ENCODE peak calls at places on chromosomes 6 and 20, in four cellular contexts. One of them, this sample, is unnamed.

GRCh38 chr20:57878803-57879424 is 169.1 kb upstream of the PMEPA1 start:
- DNase-seq in mammary epithelial cell: no peak
- DNase-seq in GM23338: no peak
- DNase-seq in colonic mucosa: no peak
- DNase-seq in this sample: no peak

GRCh38 chr6:107731422-107732319 is 92.4 kb downstream of the SCML4 start:
- DNase-seq in mammary epithelial cell: no peak
- DNase-seq in GM23338: no peak
- DNase-seq in colonic mucosa: peak; percentile 62
- DNase-seq in this sample: no peak

GRCh38 chr6:31356946-31357466 is at the start of gene HLA-B:
- DNase-seq in mammary epithelial cell: peak; percentile 90
- DNase-seq in GM23338: peak; percentile 79
- DNase-seq in colonic mucosa: peak; percentile 70
- DNase-seq in this sample: peak; percentile 25

GRCh38 chr6:166542580-166542912 is 43.9 kb downstream of the RAMACL start:
- DNase-seq in mammary epithelial cell: no peak
- DNase-seq in GM23338: peak; percentile 84
- DNase-seq in colonic mucosa: peak; percentile 32
- DNase-seq in this sample: no peak

GRCh38 chr20:50256577-50256976 is 65.9 kb downstream of the CEBPB start:
- DNase-seq in mammary epithelial cell: no peak
- DNase-seq in GM23338: no peak
- DNase-seq in colonic mucosa: no peak
- DNase-seq in this sample: no peak

GRCh38 chr6:123564363-123564762 is 72.4 kb downstream of the TRDN start:
- DNase-seq in mammary epithelial cell: no peak
- DNase-seq in GM23338: no peak
- DNase-seq in colonic mucosa: no peak
- DNase-seq in this sample: no peak

GRCh38 chr20:41534842-41535241 is 83.3 kb downstream of the CHD6 start:
- DNase-seq in mammary epithelial cell: peak; percentile 11
- DNase-seq in GM23338: no peak
- DNase-seq in colonic mucosa: no peak
- DNase-seq in this sample: no peak

GRCh38 chr6:140415266-140415665 is 1040.8 kb upstream of the CITED2 start:
- DNase-seq in mammary epithelial cell: no peak
- DNase-seq in GM23338: peak; percentile 46
- DNase-seq in colonic mucosa: no peak
- DNase-seq in this sample: no peak

GRCh38 chr6:119109654-119110325 is 31.3 kb upstream of the FAM184A start:
- DNase-seq in mammary epithelial cell: no peak
- DNase-seq in GM23338: no peak
- DNase-seq in colonic mucosa: no peak
- DNase-seq in this sample: no peak

GRCh38 chr6:17271628-17272027 is 9.5 kb upstream of the RBM24 start:
- DNase-seq in mammary epithelial cell: no peak
- DNase-seq in GM23338: no peak
- DNase-seq in colonic mucosa: peak; percentile 56
- DNase-seq in this sample: no peak

GRCh38 chr6:128432394-128432793 is 88.0 kb downstream of the PTPRK start:
- DNase-seq in mammary epithelial cell: peak; percentile 47
- DNase-seq in GM23338: no peak
- DNase-seq in colonic mucosa: no peak
- DNase-seq in this sample: no peak

GRCh38 chr6:81214414-81215091 is 537.9 kb downstream of the TENT5A start:
- DNase-seq in mammary epithelial cell: no peak
- DNase-seq in GM23338: no peak
- DNase-seq in colonic mucosa: no peak
- DNase-seq in this sample: no peak

GRCh38 chr6:52000064-52000463 is 87.3 kb downstream of the PKHD1 start:
- DNase-seq in mammary epithelial cell: no peak
- DNase-seq in GM23338: no peak
- DNase-seq in colonic mucosa: no peak
- DNase-seq in this sample: peak; percentile 28

GRCh38 chr6:140566706-140567330 is 1192.4 kb upstream of the CITED2 start:
- DNase-seq in mammary epithelial cell: peak; percentile 55
- DNase-seq in GM23338: no peak
- DNase-seq in colonic mucosa: no peak
- DNase-seq in this sample: peak; percentile 9

GRCh38 chr20:62136283-62137091 is 6.7 kb downstream of the PSMA7 start:
- DNase-seq in mammary epithelial cell: peak; percentile 43
- DNase-seq in GM23338: peak; percentile 85
- DNase-seq in colonic mucosa: peak; percentile 70
- DNase-seq in this sample: no peak

GRCh38 chr6:1322725-1323219 is 10.9 kb downstream of the FOXQ1 start:
- DNase-seq in mammary epithelial cell: no peak
- DNase-seq in GM23338: no peak
- DNase-seq in colonic mucosa: no peak
- DNase-seq in this sample: no peak

GRCh38 chr6:93424303-93425064 is 5.1 kb upstream of the EPHA7 start:
- DNase-seq in mammary epithelial cell: no peak
- DNase-seq in GM23338: peak; percentile 68
- DNase-seq in colonic mucosa: no peak
- DNase-seq in this sample: no peak

GRCh38 chr6:161369339-161369738 is 95.5 kb upstream of the AGPAT4 start:
- DNase-seq in mammary epithelial cell: peak; percentile 95
- DNase-seq in GM23338: peak; percentile 24
- DNase-seq in colonic mucosa: no peak
- DNase-seq in this sample: peak; percentile 88

GRCh38 chr6:118893095-118893881 is 664 bp upstream of the ASF1A start:
- DNase-seq in mammary epithelial cell: peak; percentile 62
- DNase-seq in GM23338: peak; percentile 74
- DNase-seq in colonic mucosa: peak; percentile 45
- DNase-seq in this sample: no peak

GRCh38 chr20:20904171-20904831 is 191.9 kb upstream of the RALGAPA2 start:
- DNase-seq in mammary epithelial cell: no peak
- DNase-seq in GM23338: no peak
- DNase-seq in colonic mucosa: no peak
- DNase-seq in this sample: no peak

GRCh38 chr6:90374201-90374600 is 77.6 kb upstream of the BACH2 start:
- DNase-seq in mammary epithelial cell: no peak
- DNase-seq in GM23338: no peak
- DNase-seq in colonic mucosa: no peak
- DNase-seq in this sample: no peak

GRCh38 chr6:166763606-166764472 is 136.8 kb upstream of the RPS6KA2 start:
- DNase-seq in mammary epithelial cell: no peak
- DNase-seq in GM23338: no peak
- DNase-seq in colonic mucosa: no peak
- DNase-seq in this sample: no peak

GRCh38 chr20:19653328-19653727 is 104.7 kb upstream of the RIN2 start:
- DNase-seq in mammary epithelial cell: no peak
- DNase-seq in GM23338: no peak
- DNase-seq in colonic mucosa: no peak
- DNase-seq in this sample: no peak

GRCh38 chr6:162706236-162706635 is 21.3 kb downstream of the PRKN start:
- DNase-seq in mammary epithelial cell: no peak
- DNase-seq in GM23338: no peak
- DNase-seq in colonic mucosa: peak; percentile 30
- DNase-seq in this sample: no peak

GRCh38 chr6:84150680-84151079 is 76.8 kb downstream of the CEP162 start:
- DNase-seq in mammary epithelial cell: peak; percentile 72
- DNase-seq in GM23338: no peak
- DNase-seq in colonic mucosa: no peak
- DNase-seq in this sample: peak; percentile 1

GRCh38 chr6:79544299-79544927 is 7.2 kb upstream of the LCA5 start:
- DNase-seq in mammary epithelial cell: peak; percentile 54
- DNase-seq in GM23338: peak; percentile 13
- DNase-seq in colonic mucosa: no peak
- DNase-seq in this sample: peak; percentile 54

GRCh38 chr20:14142964-14143627 is 147.8 kb downstream of the MACROD2 start:
- DNase-seq in mammary epithelial cell: peak; percentile 42
- DNase-seq in GM23338: no peak
- DNase-seq in colonic mucosa: no peak
- DNase-seq in this sample: peak; percentile 28

GRCh38 chr6:3419624-3420272 is 37.1 kb downstream of the SLC22A23 start:
- DNase-seq in mammary epithelial cell: peak; percentile 79
- DNase-seq in GM23338: no peak
- DNase-seq in colonic mucosa: no peak
- DNase-seq in this sample: no peak

GRCh38 chr6:46677314-46677654 is 10.4 kb upstream of the TDRD6 start:
- DNase-seq in mammary epithelial cell: no peak
- DNase-seq in GM23338: peak; percentile 65
- DNase-seq in colonic mucosa: no peak
- DNase-seq in this sample: no peak

GRCh38 chr20:4894981-4895381 is 106.3 kb downstream of the SLC23A2 start:
- DNase-seq in mammary epithelial cell: no peak
- DNase-seq in GM23338: no peak
- DNase-seq in colonic mucosa: no peak
- DNase-seq in this sample: no peak

GRCh38 chr6:122399055-122399347 is 451 bp upstream of the HSF2 start:
- DNase-seq in mammary epithelial cell: no peak
- DNase-seq in GM23338: no peak
- DNase-seq in colonic mucosa: no peak
- DNase-seq in this sample: no peak

GRCh38 chr6:122401104-122401503 is 1.7 kb downstream of the HSF2 start:
- DNase-seq in mammary epithelial cell: no peak
- DNase-seq in GM23338: no peak
- DNase-seq in colonic mucosa: no peak
- DNase-seq in this sample: no peak

GRCh38 chr6:122400121-122400450 is 634 bp downstream of the HSF2 start:
- DNase-seq in mammary epithelial cell: no peak
- DNase-seq in GM23338: peak; percentile 40
- DNase-seq in colonic mucosa: no peak
- DNase-seq in this sample: no peak

GRCh38 chr6:122400467-122401089 is 1.1 kb downstream of the HSF2 start:
- DNase-seq in mammary epithelial cell: peak; percentile 2
- DNase-seq in GM23338: no peak
- DNase-seq in colonic mucosa: no peak
- DNase-seq in this sample: no peak

GRCh38 chr6:122399348-122400120 is at the start of gene HSF2:
- DNase-seq in mammary epithelial cell: peak; percentile 98
- DNase-seq in GM23338: peak; percentile 98
- DNase-seq in colonic mucosa: peak; percentile 96
- DNase-seq in this sample: peak; percentile 94
- TF ChIP-seq CTCF in mammary epithelial cell: peak; percentile 32
- TF ChIP-seq CTCF in GM23338: peak; percentile 38
- TF ChIP-seq CTCF in colonic mucosa: no peak
- TF ChIP-seq CTCF in this sample: peak; percentile 40

GRCh38 chr6:41538556-41539182 is 7.5 kb upstream of the FOXP4 start:
- DNase-seq in mammary epithelial cell: no peak
- DNase-seq in GM23338: no peak
- DNase-seq in colonic mucosa: no peak
- DNase-seq in this sample: no peak

GRCh38 chr6:41539204-41539603 is 7.0 kb upstream of the FOXP4 start:
- DNase-seq in mammary epithelial cell: no peak
- DNase-seq in GM23338: no peak
- DNase-seq in colonic mucosa: no peak
- DNase-seq in this sample: no peak

GRCh38 chr6:41537359-41537758 is 8.8 kb upstream of the FOXP4 start:
- DNase-seq in mammary epithelial cell: no peak
- DNase-seq in GM23338: no peak
- DNase-seq in colonic mucosa: no peak
- DNase-seq in this sample: no peak

GRCh38 chr6:41536884-41537347 is 9.3 kb upstream of the FOXP4 start:
- DNase-seq in mammary epithelial cell: peak; percentile 82
- DNase-seq in GM23338: no peak
- DNase-seq in colonic mucosa: peak; percentile 90
- DNase-seq in this sample: no peak

GRCh38 chr6:41535766-41536165 is 10.4 kb upstream of the FOXP4 start:
- DNase-seq in mammary epithelial cell: no peak
- DNase-seq in GM23338: no peak
- DNase-seq in colonic mucosa: no peak
- DNase-seq in this sample: no peak
- H3K27me3 ChIP-seq in mammary epithelial cell: no peaks in the 10 kb centered on the region
- H3K27me3 ChIP-seq in GM23338: peaks cover 26% of the 10 kb centered on the region
- H3K27me3 ChIP-seq in colonic mucosa: no peaks in the 10 kb centered on the region
- H3K27me3 ChIP-seq in this sample: no peaks in the 10 kb centered on the region

GRCh38 chr6:131017962-131018361 is 45.1 kb downstream of the EPB41L2 start:
- DNase-seq in mammary epithelial cell: no peak
- DNase-seq in GM23338: no peak
- DNase-seq in colonic mucosa: no peak
- DNase-seq in this sample: no peak

GRCh38 chr6:131015192-131015591 is 47.9 kb downstream of the EPB41L2 start:
- DNase-seq in mammary epithelial cell: no peak
- DNase-seq in GM23338: no peak
- DNase-seq in colonic mucosa: no peak
- DNase-seq in this sample: no peak

GRCh38 chr6:131013495-131013894 is 49.5 kb downstream of the EPB41L2 start:
- DNase-seq in mammary epithelial cell: peak; percentile 33
- DNase-seq in GM23338: no peak
- DNase-seq in colonic mucosa: no peak
- DNase-seq in this sample: no peak

GRCh38 chr6:131014080-131014776 is 48.8 kb downstream of the EPB41L2 start:
- DNase-seq in mammary epithelial cell: no peak
- DNase-seq in GM23338: no peak
- DNase-seq in colonic mucosa: no peak
- DNase-seq in this sample: no peak

GRCh38 chr6:131015630-131016263 is 47.3 kb downstream of the EPB41L2 start:
- DNase-seq in mammary epithelial cell: peak; percentile 8
- DNase-seq in GM23338: no peak
- DNase-seq in colonic mucosa: no peak
- DNase-seq in this sample: no peak
- H3K4me3 ChIP-seq in mammary epithelial cell: no peak overlapping the region
- H3K4me3 ChIP-seq in GM23338: no peak overlapping the region
- H3K4me3 ChIP-seq in colonic mucosa: no peak overlapping the region
- H3K4me3 ChIP-seq in this sample: no peak overlapping the region

GRCh38 chr6:117847912-117848311 is 59.2 kb upstream of the SLC35F1 start:
- DNase-seq in mammary epithelial cell: no peak
- DNase-seq in GM23338: no peak
- DNase-seq in colonic mucosa: no peak
- DNase-seq in this sample: no peak
- TF ChIP-seq CTCF in mammary epithelial cell: no peak
- TF ChIP-seq CTCF in GM23338: no peak
- TF ChIP-seq CTCF in colonic mucosa: no peak
- TF ChIP-seq CTCF in this sample: no peak

This sample was measured in kidney epithelial cell.